ENCODE peak calls at places on chromosome 21, in ten cellular contexts. E, Q, Y, L, F, H, O, K, S and G are unnamed samples.

GRCh38 chr21:14215971-14216621 is at the start of gene RBM11:
- DNase-seq in E (peak), Q (peak), Y (peak), L (no peak), F (peak), H (peak), O (peak), K (peak), S (peak), G (peak)

GRCh38 chr21:36889401-36889800 is 77.1 kb downstream of the HLCS start:
- DNase-seq in E (no peak), Q (no peak), Y (no peak), L (no peak), F (no peak), H (no peak), O (no peak), K (peak), S (peak), G (peak)

GRCh38 chr21:31354604-31355443 is 10.8 kb upstream of the TIAM1 start:
- DNase-seq in E (peak), Q (peak), Y (no peak), L (no peak), F (peak), H (peak), O (no peak), K (peak), S (no peak), G (peak)

GRCh38 chr21:46187814-46188213 is 3.6 kb upstream of the SPATC1L start:
- DNase-seq in E (no peak), Q (peak), Y (no peak), L (no peak), F (no peak), H (no peak), O (no peak), K (no peak), S (no peak), G (peak)

GRCh38 chr21:46079357-46080170 is 18.3 kb upstream of the COL6A2 start:
- DNase-seq in E (no peak), Q (no peak), Y (no peak), L (no peak), F (peak), H (peak), O (peak), K (peak), S (peak), G (peak)

GRCh38 chr21:46161180-46161799 is 5.9 kb upstream of the FTCD start:
- DNase-seq in E (no peak), Q (no peak), Y (peak), L (no peak), F (peak), H (no peak), O (no peak), K (no peak), S (peak), G (no peak)

GRCh38 chr21:39094847-39095525 is 88.3 kb downstream of the PSMG1 start:
- DNase-seq in E (peak), Q (no peak), Y (no peak), L (no peak), F (no peak), H (peak), O (peak), K (peak), S (no peak), G (peak)

GRCh38 chr21:18114735-18115134 is 129.9 kb upstream of the CHODL start:
- DNase-seq in E (no peak), Q (no peak), Y (no peak), L (no peak), F (no peak), H (no peak), O (no peak), K (no peak), S (no peak), G (no peak)

GRCh38 chr21:38297193-38297592 is 40.4 kb downstream of the KCNJ15 start:
- DNase-seq in E (no peak), Q (peak), Y (no peak), L (no peak), F (no peak), H (peak), O (no peak), K (peak), S (no peak), G (peak)

GRCh38 chr21:39347537-39347936 is 1.4 kb downstream of the HMGN1 start:
- DNase-seq in E (no peak), Q (no peak), Y (no peak), L (no peak), F (no peak), H (no peak), O (no peak), K (no peak), S (no peak), G (no peak)

GRCh38 chr21:36207577-36208320 is 51.1 kb downstream of the DOP1B start:
- DNase-seq in E (no peak), Q (no peak), Y (no peak), L (no peak), F (no peak), H (peak), O (no peak), K (no peak), S (no peak), G (peak)

GRCh38 chr21:46112731-46113215 is 14.9 kb downstream of the COL6A2 start:
- DNase-seq in E (no peak), Q (peak), Y (no peak), L (peak), F (peak), H (no peak), O (peak), K (no peak), S (peak), G (no peak)

GRCh38 chr21:45423968-45424853 is 19.2 kb downstream of the COL18A1 start:
- DNase-seq in E (no peak), Q (no peak), Y (peak), L (no peak), F (no peak), H (no peak), O (no peak), K (no peak), S (peak), G (no peak)

GRCh38 chr21:21165063-21165645 is 166.9 kb downstream of the NCAM2 start:
- DNase-seq in E (no peak), Q (no peak), Y (no peak), L (no peak), F (no peak), H (peak), O (no peak), K (peak), S (peak), G (peak)

GRCh38 chr21:37460196-37460595 is 93.6 kb downstream of the DYRK1A start:
- DNase-seq in E (peak), Q (no peak), Y (no peak), L (no peak), F (no peak), H (no peak), O (no peak), K (no peak), S (no peak), G (no peak)

GRCh38 chr21:15199414-15199813 is 134.6 kb upstream of the NRIP1 start:
- DNase-seq in E (no peak), Q (no peak), Y (no peak), L (no peak), F (no peak), H (no peak), O (no peak), K (no peak), S (peak), G (no peak)

GRCh38 chr21:36456714-36457399 is 23.1 kb downstream of the CLDN14 start:
- DNase-seq in E (no peak), Q (no peak), Y (no peak), L (no peak), F (no peak), H (no peak), O (no peak), K (peak), S (no peak), G (peak)

GRCh38 chr21:39660596-39660995 is 47.9 kb downstream of the B3GALT5 start:
- DNase-seq in E (peak), Q (peak), Y (peak), L (no peak), F (no peak), H (peak), O (no peak), K (peak), S (peak), G (peak)

GRCh38 chr21:45892156-45892919 is 89.2 kb upstream of the COL6A1 start:
- DNase-seq in E (no peak), Q (no peak), Y (peak), L (no peak), F (no peak), H (no peak), O (no peak), K (no peak), S (peak), G (no peak)

GRCh38 chr21:31490471-31490870 is 146.4 kb upstream of the TIAM1 start:
- DNase-seq in E (peak), Q (no peak), Y (no peak), L (no peak), F (no peak), H (no peak), O (no peak), K (no peak), S (no peak), G (no peak)

GRCh38 chr21:14453964-14454641 is 71.2 kb upstream of the HSPA13 start:
- DNase-seq in E (no peak), Q (no peak), Y (no peak), L (no peak), F (no peak), H (no peak), O (no peak), K (no peak), S (no peak), G (no peak)

GRCh38 chr21:40615503-40616376 is 231.2 kb downstream of the DSCAM start:
- DNase-seq in E (no peak), Q (no peak), Y (no peak), L (no peak), F (no peak), H (no peak), O (no peak), K (no peak), S (no peak), G (no peak)

GRCh38 chr21:46005481-46005881 is 23.9 kb downstream of the COL6A1 start:
- DNase-seq in E (no peak), Q (peak), Y (no peak), L (no peak), F (peak), H (no peak), O (no peak), K (no peak), S (peak), G (no peak)

GRCh38 chr21:36478941-36479340 is 981 bp downstream of the CLDN14 start:
- DNase-seq in E (peak), Q (no peak), Y (no peak), L (no peak), F (no peak), H (no peak), O (no peak), K (peak), S (no peak), G (peak)

GRCh38 chr21:20639026-20639425 is 359.2 kb upstream of the NCAM2 start:
- DNase-seq in E (no peak), Q (no peak), Y (no peak), L (no peak), F (no peak), H (no peak), O (no peak), K (peak), S (no peak), G (peak)

GRCh38 chr21:14617836-14618235 is 71.7 kb upstream of the SAMSN1 start:
- DNase-seq in E (no peak), Q (no peak), Y (no peak), L (no peak), F (no peak), H (no peak), O (no peak), K (no peak), S (no peak), G (no peak)

GRCh38 chr21:30340714-30341573 is 3.5 kb upstream of the KRTAP27-1 start:
- DNase-seq in E (peak), Q (no peak), Y (peak), L (no peak), F (peak), H (peak), O (no peak), K (peak), S (peak), G (peak)

GRCh38 chr21:20647603-20648002 is 350.6 kb upstream of the NCAM2 start:
- DNase-seq in E (no peak), Q (no peak), Y (no peak), L (no peak), F (no peak), H (no peak), O (no peak), K (no peak), S (no peak), G (no peak)

GRCh38 chr21:36818051-36818450 is 119.1 kb downstream of the SIM2 start:
- DNase-seq in E (no peak), Q (no peak), Y (no peak), L (no peak), F (no peak), H (no peak), O (no peak), K (no peak), S (no peak), G (no peak)

GRCh38 chr21:36718951-36719501 is 20.1 kb downstream of the SIM2 start:
- DNase-seq in E (no peak), Q (peak), Y (no peak), L (no peak), F (peak), H (no peak), O (peak), K (no peak), S (no peak), G (no peak)

GRCh38 chr21:36753556-36753955 is 54.6 kb downstream of the SIM2 start:
- DNase-seq in E (peak), Q (no peak), Y (no peak), L (no peak), F (no peak), H (peak), O (no peak), K (peak), S (no peak), G (peak)

GRCh38 chr21:38913120-38913975 is 107.6 kb downstream of the ETS2 start:
- DNase-seq in E (peak), Q (peak), Y (peak), L (peak), F (peak), H (peak), O (peak), K (peak), S (peak), G (peak)

GRCh38 chr21:27817061-27817460 is 850.2 kb upstream of the ADAMTS5 start:
- DNase-seq in E (no peak), Q (no peak), Y (no peak), L (no peak), F (no peak), H (no peak), O (no peak), K (peak), S (no peak), G (peak)

DNA sequence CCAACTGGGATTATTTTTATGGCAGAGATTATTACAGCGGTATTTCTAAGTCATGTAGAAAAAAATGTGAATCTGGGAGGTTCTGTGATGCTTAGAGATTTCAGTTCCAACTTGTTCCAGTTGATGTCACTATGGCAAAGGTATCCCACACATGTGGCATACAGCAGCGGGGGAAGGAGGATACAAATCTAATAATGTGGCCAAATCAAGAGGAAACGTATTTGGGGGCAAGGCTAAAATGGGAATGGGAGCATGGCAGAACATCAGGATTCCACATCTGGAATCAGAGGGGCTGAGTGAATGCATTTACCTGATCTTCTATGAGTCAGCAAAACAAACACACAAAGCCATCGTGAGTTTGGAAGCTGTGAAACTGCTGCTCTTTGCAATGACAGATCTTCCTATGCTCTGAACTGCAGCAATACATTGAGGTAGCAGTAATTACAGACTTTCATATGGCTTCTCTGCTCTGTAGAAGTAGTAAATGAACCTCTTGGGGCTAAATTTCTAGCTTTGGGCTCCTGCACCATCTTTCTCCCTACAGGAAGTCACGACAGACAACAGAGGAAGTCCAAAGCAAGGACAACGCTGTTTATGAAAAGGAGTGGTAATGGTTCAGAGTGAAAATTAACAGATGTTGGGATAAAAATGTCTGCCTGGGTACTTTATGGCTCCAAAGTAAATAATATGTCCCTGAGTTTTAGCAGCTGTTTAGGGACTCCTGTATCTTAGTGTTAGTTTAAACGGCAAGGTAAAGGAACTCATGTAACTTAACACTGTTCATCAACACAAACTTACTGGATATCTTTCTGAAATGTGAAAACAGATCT is 55.6 kb downstream of the GABPA start:
- DNase-seq in E (peak), Q (no peak), Y (no peak), L (no peak), F (no peak), H (peak), O (no peak), K (peak), S (no peak), G (peak)
- TF ChIP-seq CTCF in E (peak), Q (no peak), Y (peak), L (no peak), F (no peak), H (peak), O (peak), K (peak), S (peak), G (peak)

DNA sequence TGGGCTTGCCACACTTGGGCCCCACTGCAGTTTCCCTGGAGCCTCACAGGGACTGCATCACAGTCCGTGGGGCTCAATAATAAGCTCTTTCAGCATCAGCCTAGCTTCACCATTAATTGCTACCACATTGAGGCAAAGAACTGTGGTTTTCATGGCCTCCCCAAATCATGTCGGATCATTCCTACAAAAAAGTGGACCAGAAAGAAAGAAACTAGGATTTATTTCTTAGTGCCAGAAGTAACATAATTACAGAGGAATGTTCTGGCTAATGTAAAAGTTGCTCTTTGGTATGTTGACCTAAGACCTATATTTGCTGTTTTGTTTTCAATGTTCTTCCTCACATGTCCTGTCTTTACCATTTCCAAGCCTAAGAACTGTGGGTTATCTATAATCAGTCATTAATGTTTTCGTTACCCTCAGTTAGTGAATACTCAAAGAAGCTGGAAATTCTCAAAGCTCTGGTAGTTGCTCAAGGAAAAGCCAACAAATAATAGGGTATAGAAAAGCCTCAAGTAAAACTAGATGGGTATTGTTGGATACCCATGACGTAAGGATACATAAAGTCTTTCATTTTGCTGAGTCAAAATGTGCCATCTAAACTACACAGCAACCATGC is 173.9 kb downstream of the LTN1 start:
- DNase-seq in E (no peak), Q (no peak), Y (no peak), L (no peak), F (no peak), H (no peak), O (no peak), K (peak), S (no peak), G (peak)
- H3K4me3 ChIP-seq in E (no peak), Q (no peak), Y (no peak), L (no peak), F (no peak), H (no peak), O (no peak), K (no peak), S (no peak), G (no peak)

GRCh38 chr21:44364151-44365053 is 11.0 kb downstream of the TRPM2 start:
- DNase-seq in E (no peak), Q (no peak), Y (no peak), L (no peak), F (no peak), H (no peak), O (peak), K (no peak), S (no peak), G (no peak)
- TF ChIP-seq CTCF in E (no peak), Q (no peak), Y (no peak), L (no peak), F (no peak), H (no peak), O (no peak), K (no peak), S (no peak), G (no peak)

DNA sequence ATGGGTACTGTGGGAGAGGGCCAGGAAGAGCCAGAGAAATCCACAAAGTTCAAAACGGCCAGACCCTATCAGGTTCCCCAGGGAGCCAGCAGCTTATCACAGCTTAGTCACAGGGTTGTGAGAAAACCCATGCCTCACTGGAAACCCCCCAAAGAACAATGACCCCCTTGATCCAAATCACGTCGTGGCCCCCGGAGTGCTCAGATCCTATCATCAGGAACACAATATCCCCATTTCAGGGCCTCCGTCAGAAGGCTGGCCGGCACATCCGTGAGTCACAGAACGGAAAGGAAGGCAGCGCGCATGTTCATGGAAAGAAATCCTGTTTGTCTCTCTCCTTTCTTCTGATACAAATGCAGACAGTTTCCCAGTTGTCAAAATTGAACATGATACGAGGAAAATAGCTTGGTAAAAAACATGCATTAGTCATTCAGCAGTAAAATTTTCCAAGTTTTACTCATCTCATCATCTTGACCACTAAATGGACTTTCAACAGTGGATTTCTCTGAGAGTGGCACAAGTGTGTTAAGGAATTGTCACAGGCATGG is 125.0 kb downstream of the RIPK4 start:
- DNase-seq in E (peak), Q (no peak), Y (peak), L (peak), F (no peak), H (peak), O (no peak), K (peak), S (peak), G (peak)
- H3K4me3 ChIP-seq in E (no peak), Q (no peak), Y (no peak), L (peak), F (no peak), H (no peak), O (no peak), K (no peak), S (no peak), G (peak)

DNA sequence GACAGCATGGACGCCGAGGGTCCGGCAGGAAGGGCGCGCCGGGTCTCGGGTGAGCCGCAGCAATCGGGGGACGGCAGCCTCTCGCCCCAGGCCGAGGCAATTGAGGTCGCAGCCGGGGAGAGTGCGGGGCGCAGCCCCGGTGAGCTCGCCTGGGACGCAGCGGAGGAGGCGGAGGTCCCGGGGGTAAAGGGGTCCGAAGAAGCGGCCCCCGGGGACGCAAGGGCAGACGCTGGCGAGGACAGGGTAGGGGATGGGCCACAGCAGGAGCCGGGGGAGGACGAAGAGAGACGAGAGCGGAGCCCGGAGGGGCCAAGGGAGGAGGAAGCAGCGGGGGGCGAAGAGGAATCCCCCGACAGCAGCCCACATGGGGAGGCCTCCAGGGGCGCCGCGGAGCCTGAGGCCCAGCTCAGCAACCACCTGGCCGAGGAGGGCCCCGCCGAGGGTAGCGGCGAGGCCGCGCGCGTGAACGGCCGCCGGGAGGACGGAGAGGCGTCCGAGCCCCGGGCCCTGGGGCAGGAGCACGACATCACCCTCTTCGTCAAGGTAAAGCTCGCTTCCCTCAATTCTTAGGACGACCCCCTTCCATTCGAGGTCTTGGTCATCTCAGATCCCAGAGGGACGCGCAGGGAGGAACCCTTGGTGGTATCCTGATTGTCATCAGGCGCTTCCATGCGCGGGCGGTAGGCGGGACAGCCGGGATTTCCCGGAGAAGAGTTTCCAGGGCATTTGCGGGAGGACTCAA is 1.6 kb downstream of the CLIC6 start:
- DNase-seq in E (no peak), Q (no peak), Y (no peak), L (no peak), F (peak), H (no peak), O (no peak), K (no peak), S (no peak), G (no peak)
- TF ChIP-seq CTCF in E (no peak), Q (no peak), Y (no peak), L (no peak), F (no peak), H (no peak), O (no peak), K (no peak), S (no peak), G (no peak)